ENCODE peak calls at places on chromosomes 7 and 10, in seven cellular contexts. One of them, this sample, is unnamed.

GRCh38 chr10:133195096-133195495 is 34.9 kb upstream of the UTF1 start:
- DNase-seq in fibroblast of lung: no peak
- DNase-seq in CD8-positive, alpha-beta T cell: no peak
- DNase-seq in CD4-positive, alpha-beta T cell: no peak
- DNase-seq in K562: no peak
- DNase-seq in aorta: no peak
- DNase-seq in GM23248: no peak
- DNase-seq in this sample: no peak

GRCh38 chr10:43355749-43356371 is 15.6 kb upstream of the FXYD4 start:
- DNase-seq in CD8-positive, alpha-beta T cell: no peak
- DNase-seq in GM23248: peak
- DNase-seq in fibroblast of lung: peak
- DNase-seq in aorta: no peak
- DNase-seq in CD4-positive, alpha-beta T cell: no peak
- DNase-seq in K562: no peak
- DNase-seq in this sample: no peak

GRCh38 chr10:74156919-74157289 is 5.9 kb downstream of the ADK start:
- DNase-seq in aorta: no peak
- DNase-seq in CD4-positive, alpha-beta T cell: no peak
- DNase-seq in GM23248: no peak
- DNase-seq in CD8-positive, alpha-beta T cell: no peak
- DNase-seq in fibroblast of lung: peak
- DNase-seq in K562: peak
- DNase-seq in this sample: no peak

GRCh38 chr10:30862486-30862885 is 169.2 kb downstream of the ZNF438 start:
- DNase-seq in GM23248: peak
- DNase-seq in CD8-positive, alpha-beta T cell: no peak
- DNase-seq in fibroblast of lung: peak
- DNase-seq in K562: no peak
- DNase-seq in CD4-positive, alpha-beta T cell: no peak
- DNase-seq in aorta: no peak
- DNase-seq in this sample: no peak

GRCh38 chr10:52216852-52217251 is 97.2 kb upstream of the DKK1 start:
- DNase-seq in GM23248: peak
- DNase-seq in CD4-positive, alpha-beta T cell: no peak
- DNase-seq in K562: no peak
- DNase-seq in fibroblast of lung: peak
- DNase-seq in aorta: no peak
- DNase-seq in CD8-positive, alpha-beta T cell: no peak
- DNase-seq in this sample: no peak

GRCh38 chr7:3064077-3064476 is 20.4 kb upstream of the CARD11 start:
- DNase-seq in K562: no peak
- DNase-seq in GM23248: no peak
- DNase-seq in fibroblast of lung: no peak
- DNase-seq in aorta: peak
- DNase-seq in CD4-positive, alpha-beta T cell: no peak
- DNase-seq in CD8-positive, alpha-beta T cell: no peak
- DNase-seq in this sample: no peak

GRCh38 chr7:96430350-96430749 is 108.5 kb upstream of the SLC25A13 start:
- DNase-seq in fibroblast of lung: no peak
- DNase-seq in K562: no peak
- DNase-seq in CD8-positive, alpha-beta T cell: no peak
- DNase-seq in GM23248: no peak
- DNase-seq in CD4-positive, alpha-beta T cell: no peak
- DNase-seq in aorta: no peak
- DNase-seq in this sample: no peak

GRCh38 chr10:95963202-95963991 is 55.6 kb downstream of the CC2D2B start:
- DNase-seq in CD4-positive, alpha-beta T cell: no peak
- DNase-seq in K562: no peak
- DNase-seq in CD8-positive, alpha-beta T cell: no peak
- DNase-seq in fibroblast of lung: no peak
- DNase-seq in aorta: no peak
- DNase-seq in GM23248: no peak
- DNase-seq in this sample: peak

GRCh38 chr10:102813734-102814455 is 23.3 kb downstream of the CYP17A1 start:
- DNase-seq in K562: peak
- DNase-seq in CD8-positive, alpha-beta T cell: no peak
- DNase-seq in fibroblast of lung: peak
- DNase-seq in CD4-positive, alpha-beta T cell: no peak
- DNase-seq in aorta: no peak
- DNase-seq in GM23248: peak
- DNase-seq in this sample: no peak

DNA sequence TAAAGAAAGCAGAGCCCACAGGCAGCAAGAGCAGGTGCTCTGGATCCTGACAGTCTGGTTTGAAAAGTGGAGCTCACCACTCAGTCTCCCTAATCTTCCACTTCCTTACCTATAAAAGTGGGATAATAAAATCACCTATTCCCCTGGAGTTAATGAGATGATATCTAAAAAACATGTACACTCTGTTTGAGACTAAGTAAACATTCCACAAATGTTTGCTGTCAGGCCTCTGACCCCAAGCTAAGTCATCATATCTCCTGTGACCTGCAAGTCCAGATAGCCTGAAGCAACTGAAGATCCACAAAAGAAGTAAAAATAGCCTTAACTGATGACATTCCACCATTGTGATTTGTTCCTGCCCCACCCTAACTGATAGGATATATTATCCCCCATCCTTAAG is 1324.5 kb downstream of the XPNPEP1 start:
- DNase-seq in K562: no peak
- DNase-seq in GM23248: peak
- DNase-seq in fibroblast of lung: no peak
- DNase-seq in CD4-positive, alpha-beta T cell: no peak
- DNase-seq in CD8-positive, alpha-beta T cell: no peak
- DNase-seq in aorta: no peak
- DNase-seq in this sample: no peak
- H3K27ac ChIP-seq in K562: no peak
- H3K27ac ChIP-seq in GM23248: no peak
- H3K27ac ChIP-seq in fibroblast of lung: no peak
- H3K27ac ChIP-seq in CD4-positive, alpha-beta T cell: no peak
- H3K27ac ChIP-seq in CD8-positive, alpha-beta T cell: no peak
- H3K27ac ChIP-seq in aorta: no peak
- H3K27ac ChIP-seq in this sample: no peak

GRCh38 chr10:13916384-13916947 is 329.7 kb downstream of the PRPF18 start:
- DNase-seq in CD8-positive, alpha-beta T cell: no peak
- DNase-seq in K562: no peak
- DNase-seq in GM23248: no peak
- DNase-seq in aorta: no peak
- DNase-seq in CD4-positive, alpha-beta T cell: no peak
- DNase-seq in fibroblast of lung: no peak
- DNase-seq in this sample: no peak
- H3K27ac ChIP-seq in CD8-positive, alpha-beta T cell: no peak
- H3K27ac ChIP-seq in K562: no peak
- H3K27ac ChIP-seq in GM23248: no peak
- H3K27ac ChIP-seq in aorta: no peak
- H3K27ac ChIP-seq in CD4-positive, alpha-beta T cell: no peak
- H3K27ac ChIP-seq in fibroblast of lung: no peak
- H3K27ac ChIP-seq in this sample: no peak

GRCh38 chr10:7592627-7593026 is 74.1 kb downstream of the ITIH5 start:
- DNase-seq in fibroblast of lung: no peak
- DNase-seq in aorta: no peak
- DNase-seq in CD8-positive, alpha-beta T cell: no peak
- DNase-seq in K562: no peak
- DNase-seq in CD4-positive, alpha-beta T cell: no peak
- DNase-seq in GM23248: no peak
- DNase-seq in this sample: no peak
- H3K27ac ChIP-seq in fibroblast of lung: no peak
- H3K27ac ChIP-seq in aorta: no peak
- H3K27ac ChIP-seq in CD8-positive, alpha-beta T cell: no peak
- H3K27ac ChIP-seq in K562: no peak
- H3K27ac ChIP-seq in CD4-positive, alpha-beta T cell: no peak
- H3K27ac ChIP-seq in GM23248: no peak
- H3K27ac ChIP-seq in this sample: no peak

GRCh38 chr10:65194555-65194954 is 1673.4 kb downstream of the REEP3 start:
- DNase-seq in fibroblast of lung: peak
- DNase-seq in GM23248: no peak
- DNase-seq in CD4-positive, alpha-beta T cell: no peak
- DNase-seq in CD8-positive, alpha-beta T cell: no peak
- DNase-seq in aorta: no peak
- DNase-seq in K562: no peak
- DNase-seq in this sample: no peak
- H3K27ac ChIP-seq in fibroblast of lung: no peak
- H3K27ac ChIP-seq in GM23248: no peak
- H3K27ac ChIP-seq in CD4-positive, alpha-beta T cell: no peak
- H3K27ac ChIP-seq in CD8-positive, alpha-beta T cell: no peak
- H3K27ac ChIP-seq in aorta: no peak
- H3K27ac ChIP-seq in K562: no peak
- H3K27ac ChIP-seq in this sample: no peak

GRCh38 chr7:122883049-122883670 is 3.1 kb downstream of the CADPS2 start:
- DNase-seq in fibroblast of lung: no peak
- DNase-seq in CD4-positive, alpha-beta T cell: no peak
- DNase-seq in GM23248: no peak
- DNase-seq in CD8-positive, alpha-beta T cell: no peak
- DNase-seq in K562: no peak
- DNase-seq in aorta: no peak
- DNase-seq in this sample: no peak
- H3K27ac ChIP-seq in fibroblast of lung: no peak
- H3K27ac ChIP-seq in CD4-positive, alpha-beta T cell: no peak
- H3K27ac ChIP-seq in GM23248: no peak
- H3K27ac ChIP-seq in CD8-positive, alpha-beta T cell: no peak
- H3K27ac ChIP-seq in K562: no peak
- H3K27ac ChIP-seq in aorta: no peak
- H3K27ac ChIP-seq in this sample: no peak

GRCh38 chr7:99120916-99121315 is 23.0 kb downstream of the SMURF1 start:
- DNase-seq in CD4-positive, alpha-beta T cell: no peak
- DNase-seq in fibroblast of lung: no peak
- DNase-seq in aorta: no peak
- DNase-seq in GM23248: peak
- DNase-seq in CD8-positive, alpha-beta T cell: no peak
- DNase-seq in K562: no peak
- DNase-seq in this sample: no peak

GRCh38 chr7:99122762-99123161 is 21.1 kb downstream of the SMURF1 start:
- DNase-seq in K562: no peak
- DNase-seq in CD8-positive, alpha-beta T cell: no peak
- DNase-seq in GM23248: no peak
- DNase-seq in CD4-positive, alpha-beta T cell: no peak
- DNase-seq in fibroblast of lung: no peak
- DNase-seq in aorta: no peak
- DNase-seq in this sample: no peak

GRCh38 chr7:99123571-99124033 is 20.3 kb downstream of the SMURF1 start:
- DNase-seq in fibroblast of lung: peak
- DNase-seq in aorta: no peak
- DNase-seq in GM23248: peak
- DNase-seq in CD4-positive, alpha-beta T cell: no peak
- DNase-seq in K562: no peak
- DNase-seq in CD8-positive, alpha-beta T cell: no peak
- DNase-seq in this sample: no peak

GRCh38 chr7:99120503-99120902 is 23.4 kb downstream of the SMURF1 start:
- DNase-seq in fibroblast of lung: no peak
- DNase-seq in CD8-positive, alpha-beta T cell: no peak
- DNase-seq in GM23248: peak
- DNase-seq in K562: no peak
- DNase-seq in CD4-positive, alpha-beta T cell: no peak
- DNase-seq in aorta: no peak
- DNase-seq in this sample: no peak

DNA sequence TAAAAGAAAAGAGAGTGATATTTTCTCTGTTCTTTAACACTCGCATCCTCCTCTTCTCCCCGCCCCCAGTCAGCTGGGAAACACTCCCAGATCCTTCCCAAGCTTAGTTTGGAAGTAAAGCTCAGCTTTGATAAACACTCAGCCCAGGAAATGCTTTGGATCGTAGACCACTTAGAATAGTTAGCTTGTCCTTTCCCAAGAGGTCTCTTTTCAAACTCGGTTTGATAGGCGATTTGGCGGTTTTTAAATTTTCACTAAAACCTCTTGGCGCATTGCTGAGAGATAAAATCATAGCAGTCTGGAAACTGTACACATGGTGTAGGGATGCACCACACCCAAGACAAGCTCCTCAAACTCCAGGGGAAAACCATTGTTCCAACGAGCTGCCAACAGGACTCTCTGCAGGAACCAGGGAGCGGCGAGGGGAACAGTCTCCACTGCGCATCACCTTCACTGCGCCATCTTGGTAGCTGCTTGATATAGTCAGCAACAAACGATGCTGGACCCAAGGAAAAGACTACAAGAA is 22.3 kb downstream of the SMURF1 start:
- DNase-seq in CD4-positive, alpha-beta T cell: no peak
- DNase-seq in GM23248: peak
- DNase-seq in CD8-positive, alpha-beta T cell: no peak
- DNase-seq in K562: no peak
- DNase-seq in aorta: no peak
- DNase-seq in fibroblast of lung: peak
- DNase-seq in this sample: no peak
- H3K27ac ChIP-seq in CD4-positive, alpha-beta T cell: no peak
- H3K27ac ChIP-seq in GM23248: peak
- H3K27ac ChIP-seq in CD8-positive, alpha-beta T cell: no peak
- H3K27ac ChIP-seq in K562: no peak
- H3K27ac ChIP-seq in aorta: peak
- H3K27ac ChIP-seq in fibroblast of lung: peak
- H3K27ac ChIP-seq in this sample: no peak

DNA sequence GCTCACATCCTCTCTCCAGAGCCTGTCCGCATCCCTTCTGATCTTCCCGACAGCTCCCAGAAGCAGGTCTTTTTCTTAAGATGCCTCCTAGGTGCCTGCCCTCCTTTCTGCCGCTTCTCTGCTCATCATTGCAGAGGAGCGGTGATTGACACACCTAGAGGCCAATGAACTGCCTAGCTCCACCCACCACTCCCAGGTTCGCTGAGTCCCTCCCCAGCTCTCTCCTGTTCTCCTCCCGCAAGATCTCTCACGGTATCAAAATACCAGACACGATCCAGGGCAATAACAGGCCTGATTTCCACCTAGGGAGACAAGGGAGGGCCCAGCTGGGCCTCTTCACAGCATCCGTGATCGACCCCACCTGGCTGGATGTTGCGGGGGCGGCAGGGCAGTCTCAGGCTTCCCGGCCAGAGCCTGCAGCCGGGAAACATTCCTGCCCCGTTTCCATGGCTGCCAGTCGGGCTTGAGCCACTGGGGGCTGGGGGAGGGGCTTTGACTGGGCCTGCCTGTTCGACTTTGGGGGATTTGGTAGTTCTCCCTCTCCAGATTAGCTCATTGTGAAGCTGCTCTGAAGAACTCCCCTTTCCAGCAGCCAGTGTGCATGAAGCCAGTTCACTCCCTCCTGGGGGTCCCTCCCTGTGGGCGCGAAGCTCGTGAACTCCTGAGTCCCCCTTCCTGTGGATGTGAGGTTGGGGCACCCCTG is 373.5 kb downstream of the RPS24 start:
- DNase-seq in aorta: peak
- DNase-seq in fibroblast of lung: peak
- DNase-seq in CD8-positive, alpha-beta T cell: peak
- DNase-seq in GM23248: no peak
- DNase-seq in CD4-positive, alpha-beta T cell: peak
- DNase-seq in K562: peak
- DNase-seq in this sample: peak
- H3K27ac ChIP-seq in aorta: no peak
- H3K27ac ChIP-seq in fibroblast of lung: no peak
- H3K27ac ChIP-seq in CD8-positive, alpha-beta T cell: no peak
- H3K27ac ChIP-seq in GM23248: no peak
- H3K27ac ChIP-seq in CD4-positive, alpha-beta T cell: no peak
- H3K27ac ChIP-seq in K562: no peak
- H3K27ac ChIP-seq in this sample: no peak

DNA sequence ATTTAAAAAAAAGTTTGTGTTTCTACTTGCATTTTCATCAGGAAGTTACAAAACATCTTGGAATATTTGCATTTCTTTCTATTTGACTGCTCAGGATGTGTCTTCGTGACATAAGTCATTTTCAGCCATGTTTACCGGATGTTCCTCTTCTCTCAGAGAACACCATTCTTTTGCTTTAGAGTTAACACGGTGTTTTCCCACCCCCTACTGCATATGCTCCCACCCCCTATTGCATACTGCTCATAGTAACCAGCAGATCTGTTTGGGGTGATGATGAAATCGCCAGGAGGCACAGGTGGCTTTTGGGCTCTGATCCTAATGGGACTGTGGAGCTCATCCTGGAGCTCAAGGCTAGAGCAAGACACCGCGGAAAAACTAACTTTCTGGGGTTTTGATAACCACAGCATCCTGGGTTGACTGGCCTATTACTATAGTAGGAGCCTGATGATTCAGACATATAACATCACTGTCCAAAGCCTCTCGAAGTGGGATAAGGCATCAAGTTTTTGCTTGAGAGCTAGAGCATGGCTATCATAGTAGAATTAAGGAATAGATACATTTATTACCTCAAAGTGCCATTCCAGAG is 65.1 kb upstream of the BET1 start:
- DNase-seq in CD4-positive, alpha-beta T cell: no peak
- DNase-seq in aorta: no peak
- DNase-seq in K562: no peak
- DNase-seq in GM23248: peak
- DNase-seq in fibroblast of lung: no peak
- DNase-seq in CD8-positive, alpha-beta T cell: no peak
- DNase-seq in this sample: no peak
- H3K27ac ChIP-seq in CD4-positive, alpha-beta T cell: no peak
- H3K27ac ChIP-seq in aorta: no peak
- H3K27ac ChIP-seq in K562: no peak
- H3K27ac ChIP-seq in GM23248: peak
- H3K27ac ChIP-seq in fibroblast of lung: no peak
- H3K27ac ChIP-seq in CD8-positive, alpha-beta T cell: no peak
- H3K27ac ChIP-seq in this sample: no peak

This sample was measured in CD8-positive, alpha-beta memory T cell.